ENCODE peak calls at places on chromosomes 7 and 10, in nine cellular contexts. One of them, this sample, is unnamed.

GRCh38 chr7:25926891-25927625 is 224.9 kb upstream of the NFE2L3 start:
- DNase-seq in WTC11: no peak
- DNase-seq in GM13976: no peak
- DNase-seq in GM20000: no peak
- DNase-seq in type B pancreatic cell: no peak
- DNase-seq in OCI-LY7: no peak
- DNase-seq in foreskin keratinocyte: no peak
- DNase-seq in H9: no peak
- DNase-seq in GM23338: no peak
- DNase-seq in this sample: no peak

GRCh38 chr7:44909596-44909995 is 24.3 kb upstream of the PURB start:
- DNase-seq in WTC11: no peak
- DNase-seq in GM13976: no peak
- DNase-seq in GM20000: no peak
- DNase-seq in type B pancreatic cell: no peak
- DNase-seq in OCI-LY7: no peak
- DNase-seq in foreskin keratinocyte: no peak
- DNase-seq in H9: no peak
- DNase-seq in GM23338: no peak
- DNase-seq in this sample: no peak

GRCh38 chr10:132376394-132376851 is 20.6 kb upstream of the PWWP2B start:
- DNase-seq in WTC11: no peak
- DNase-seq in GM13976: no peak
- DNase-seq in GM20000: no peak
- DNase-seq in type B pancreatic cell: no peak
- DNase-seq in OCI-LY7: no peak
- DNase-seq in foreskin keratinocyte: no peak
- DNase-seq in H9: no peak
- DNase-seq in GM23338: no peak
- DNase-seq in this sample: no peak

GRCh38 chr7:25014735-25015134 is 34.8 kb upstream of the OSBPL3 start:
- DNase-seq in WTC11: no peak
- DNase-seq in GM13976: no peak
- DNase-seq in GM20000: no peak
- DNase-seq in type B pancreatic cell: no peak
- DNase-seq in OCI-LY7: no peak
- DNase-seq in foreskin keratinocyte: peak
- DNase-seq in H9: no peak
- DNase-seq in GM23338: no peak
- DNase-seq in this sample: no peak

GRCh38 chr7:111098011-111098925 is 7.3 kb downstream of the LRRN3 start:
- DNase-seq in WTC11: peak
- DNase-seq in GM13976: no peak
- DNase-seq in GM20000: no peak
- DNase-seq in type B pancreatic cell: no peak
- DNase-seq in OCI-LY7: no peak
- DNase-seq in foreskin keratinocyte: peak
- DNase-seq in H9: peak
- DNase-seq in GM23338: peak
- DNase-seq in this sample: peak

GRCh38 chr10:32256613-32257437 is 90.1 kb downstream of the EPC1 start:
- DNase-seq in WTC11: peak
- DNase-seq in GM13976: peak
- DNase-seq in GM20000: peak
- DNase-seq in type B pancreatic cell: no peak
- DNase-seq in OCI-LY7: peak
- DNase-seq in foreskin keratinocyte: peak
- DNase-seq in H9: peak
- DNase-seq in GM23338: peak
- DNase-seq in this sample: peak

GRCh38 chr7:45174966-45175765 is 17.6 kb downstream of the RAMP3 start:
- DNase-seq in WTC11: no peak
- DNase-seq in GM13976: no peak
- DNase-seq in GM20000: no peak
- DNase-seq in type B pancreatic cell: no peak
- DNase-seq in OCI-LY7: no peak
- DNase-seq in foreskin keratinocyte: no peak
- DNase-seq in H9: no peak
- DNase-seq in GM23338: no peak
- DNase-seq in this sample: no peak

GRCh38 chr7:80244206-80244956 is 109.8 kb downstream of the GNAI1 start:
- DNase-seq in WTC11: no peak
- DNase-seq in GM13976: no peak
- DNase-seq in GM20000: no peak
- DNase-seq in type B pancreatic cell: no peak
- DNase-seq in OCI-LY7: no peak
- DNase-seq in foreskin keratinocyte: no peak
- DNase-seq in H9: no peak
- DNase-seq in GM23338: no peak
- DNase-seq in this sample: no peak

GRCh38 chr10:116756277-116756676 is 13.9 kb upstream of the HSPA12A start:
- DNase-seq in WTC11: no peak
- DNase-seq in GM13976: no peak
- DNase-seq in GM20000: no peak
- DNase-seq in type B pancreatic cell: no peak
- DNase-seq in OCI-LY7: no peak
- DNase-seq in foreskin keratinocyte: no peak
- DNase-seq in H9: no peak
- DNase-seq in GM23338: no peak
- DNase-seq in this sample: no peak

GRCh38 chr7:93558705-93559614 is 15.6 kb downstream of the CALCR start:
- DNase-seq in WTC11: no peak
- DNase-seq in GM13976: no peak
- DNase-seq in GM20000: no peak
- DNase-seq in type B pancreatic cell: no peak
- DNase-seq in OCI-LY7: no peak
- DNase-seq in foreskin keratinocyte: peak
- DNase-seq in H9: no peak
- DNase-seq in GM23338: peak
- DNase-seq in this sample: no peak

GRCh38 chr10:114706458-114707055 is 48.5 kb upstream of the ABLIM1 start:
- DNase-seq in WTC11: no peak
- DNase-seq in GM13976: no peak
- DNase-seq in GM20000: no peak
- DNase-seq in type B pancreatic cell: no peak
- DNase-seq in OCI-LY7: no peak
- DNase-seq in foreskin keratinocyte: no peak
- DNase-seq in H9: no peak
- DNase-seq in GM23338: no peak
- DNase-seq in this sample: no peak

GRCh38 chr10:114708084-114708483 is 50.0 kb upstream of the ABLIM1 start:
- DNase-seq in WTC11: no peak
- DNase-seq in GM13976: no peak
- DNase-seq in GM20000: no peak
- DNase-seq in type B pancreatic cell: no peak
- DNase-seq in OCI-LY7: no peak
- DNase-seq in foreskin keratinocyte: no peak
- DNase-seq in H9: no peak
- DNase-seq in GM23338: no peak
- DNase-seq in this sample: no peak

GRCh38 chr10:114709966-114710365 is 51.9 kb upstream of the ABLIM1 start:
- DNase-seq in WTC11: no peak
- DNase-seq in GM13976: no peak
- DNase-seq in GM20000: no peak
- DNase-seq in type B pancreatic cell: no peak
- DNase-seq in OCI-LY7: no peak
- DNase-seq in foreskin keratinocyte: no peak
- DNase-seq in H9: no peak
- DNase-seq in GM23338: no peak
- DNase-seq in this sample: no peak

GRCh38 chr10:114711487-114712250 is 53.6 kb upstream of the ABLIM1 start:
- DNase-seq in WTC11: peak
- DNase-seq in GM13976: no peak
- DNase-seq in GM20000: no peak
- DNase-seq in type B pancreatic cell: no peak
- DNase-seq in OCI-LY7: no peak
- DNase-seq in foreskin keratinocyte: no peak
- DNase-seq in H9: peak
- DNase-seq in GM23338: no peak
- DNase-seq in this sample: no peak

GRCh38 chr10:114708717-114709352 is 50.8 kb upstream of the ABLIM1 start:
- DNase-seq in WTC11: no peak
- DNase-seq in GM13976: no peak
- DNase-seq in GM20000: no peak
- DNase-seq in type B pancreatic cell: no peak
- DNase-seq in OCI-LY7: no peak
- DNase-seq in foreskin keratinocyte: peak
- DNase-seq in H9: no peak
- DNase-seq in GM23338: peak
- DNase-seq in this sample: no peak
- TF ChIP-seq CTCF in WTC11: no peak
- TF ChIP-seq CTCF in GM13976: no peak
- TF ChIP-seq CTCF in GM20000: no peak
- TF ChIP-seq CTCF in type B pancreatic cell: no peak
- TF ChIP-seq CTCF in OCI-LY7: no peak
- TF ChIP-seq CTCF in foreskin keratinocyte: peak
- TF ChIP-seq CTCF in H9: no peak
- TF ChIP-seq CTCF in GM23338: no peak
- TF ChIP-seq CTCF in this sample: no peak

GRCh38 chr7:27108390-27109127 is 6.1 kb upstream of the HOXA2 start:
- DNase-seq in WTC11: peak
- DNase-seq in GM13976: no peak
- DNase-seq in GM20000: no peak
- DNase-seq in type B pancreatic cell: peak
- DNase-seq in OCI-LY7: no peak
- DNase-seq in foreskin keratinocyte: no peak
- DNase-seq in H9: peak
- DNase-seq in GM23338: peak
- DNase-seq in this sample: peak
- TF ChIP-seq CTCF in WTC11: no peak
- TF ChIP-seq CTCF in GM13976: no peak
- TF ChIP-seq CTCF in GM20000: no peak
- TF ChIP-seq CTCF in type B pancreatic cell: peak
- TF ChIP-seq CTCF in OCI-LY7: no peak
- TF ChIP-seq CTCF in foreskin keratinocyte: no peak
- TF ChIP-seq CTCF in H9: no peak
- TF ChIP-seq CTCF in GM23338: no peak
- TF ChIP-seq CTCF in this sample: no peak

GRCh38 chr7:57300747-57301146 is 149.2 kb upstream of the ZNF716 start:
- DNase-seq in WTC11: no peak
- DNase-seq in GM13976: no peak
- DNase-seq in GM20000: no peak
- DNase-seq in type B pancreatic cell: no peak
- DNase-seq in OCI-LY7: no peak
- DNase-seq in foreskin keratinocyte: no peak
- DNase-seq in H9: no peak
- DNase-seq in GM23338: no peak
- DNase-seq in this sample: no peak

GRCh38 chr7:57308631-57309408 is 141.2 kb upstream of the ZNF716 start:
- DNase-seq in WTC11: peak
- DNase-seq in GM13976: no peak
- DNase-seq in GM20000: no peak
- DNase-seq in type B pancreatic cell: no peak
- DNase-seq in OCI-LY7: peak
- DNase-seq in foreskin keratinocyte: no peak
- DNase-seq in H9: no peak
- DNase-seq in GM23338: peak
- DNase-seq in this sample: no peak

GRCh38 chr7:57305192-57305748 is 144.7 kb upstream of the ZNF716 start:
- DNase-seq in WTC11: no peak
- DNase-seq in GM13976: no peak
- DNase-seq in GM20000: no peak
- DNase-seq in type B pancreatic cell: no peak
- DNase-seq in OCI-LY7: peak
- DNase-seq in foreskin keratinocyte: no peak
- DNase-seq in H9: no peak
- DNase-seq in GM23338: peak
- DNase-seq in this sample: no peak
- TF ChIP-seq CTCF in WTC11: peak
- TF ChIP-seq CTCF in GM13976: no peak
- TF ChIP-seq CTCF in GM20000: no peak
- TF ChIP-seq CTCF in type B pancreatic cell: peak
- TF ChIP-seq CTCF in OCI-LY7: peak
- TF ChIP-seq CTCF in foreskin keratinocyte: peak
- TF ChIP-seq CTCF in H9: peak
- TF ChIP-seq CTCF in GM23338: peak
- TF ChIP-seq CTCF in this sample: peak

GRCh38 chr10:102117391-102118159 is 2.6 kb downstream of the LDB1 start:
- DNase-seq in WTC11: peak
- DNase-seq in GM13976: peak
- DNase-seq in GM20000: no peak
- DNase-seq in type B pancreatic cell: peak
- DNase-seq in OCI-LY7: peak
- DNase-seq in foreskin keratinocyte: peak
- DNase-seq in H9: peak
- DNase-seq in GM23338: peak
- DNase-seq in this sample: peak
- TF ChIP-seq CTCF in WTC11: no peak
- TF ChIP-seq CTCF in GM13976: no peak
- TF ChIP-seq CTCF in GM20000: no peak
- TF ChIP-seq CTCF in type B pancreatic cell: peak
- TF ChIP-seq CTCF in OCI-LY7: peak
- TF ChIP-seq CTCF in foreskin keratinocyte: peak
- TF ChIP-seq CTCF in H9: peak
- TF ChIP-seq CTCF in GM23338: peak
- TF ChIP-seq CTCF in this sample: no peak

GRCh38 chr7:79060498-79060897 is 393.0 kb downstream of the MAGI2 start:
- DNase-seq in WTC11: no peak
- DNase-seq in GM13976: no peak
- DNase-seq in GM20000: no peak
- DNase-seq in type B pancreatic cell: no peak
- DNase-seq in OCI-LY7: no peak
- DNase-seq in foreskin keratinocyte: no peak
- DNase-seq in H9: no peak
- DNase-seq in GM23338: no peak
- DNase-seq in this sample: no peak

GRCh38 chr7:79064187-79064823 is 389.2 kb downstream of the MAGI2 start:
- DNase-seq in WTC11: no peak
- DNase-seq in GM13976: no peak
- DNase-seq in GM20000: no peak
- DNase-seq in type B pancreatic cell: no peak
- DNase-seq in OCI-LY7: no peak
- DNase-seq in foreskin keratinocyte: peak
- DNase-seq in H9: no peak
- DNase-seq in GM23338: no peak
- DNase-seq in this sample: no peak

DNA sequence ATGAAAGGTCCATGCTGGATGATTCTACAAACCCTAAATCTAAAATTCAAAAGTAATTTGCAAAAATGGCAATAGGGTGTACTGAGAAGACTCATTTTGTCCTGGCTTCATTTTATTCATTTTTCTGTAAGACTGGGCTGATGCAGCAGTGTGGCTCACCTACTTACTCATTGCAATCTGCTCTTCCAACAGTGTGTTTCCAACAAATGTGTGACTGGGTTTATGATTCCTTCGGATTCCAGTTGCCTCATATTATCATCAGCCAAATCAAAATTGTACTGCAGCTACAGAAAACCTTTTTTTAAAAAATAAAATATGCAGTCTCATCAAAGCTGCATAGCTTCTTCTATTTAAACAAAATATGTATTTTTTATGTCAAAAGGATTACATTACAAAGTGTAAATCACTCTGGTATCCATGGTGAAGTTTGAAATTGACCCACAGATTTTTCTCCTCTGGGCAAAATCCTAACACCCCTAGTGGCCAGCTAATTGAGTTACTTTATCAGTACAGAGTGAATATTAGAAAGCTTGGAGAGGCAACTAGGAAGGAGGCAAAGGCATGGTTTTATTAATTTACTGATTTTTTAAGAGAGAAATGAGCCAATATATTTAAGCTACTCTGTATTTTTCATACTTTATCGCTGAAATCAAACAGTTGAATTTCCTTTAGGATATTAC is 390.3 kb downstream of the MAGI2 start:
- DNase-seq in WTC11: no peak
- DNase-seq in GM13976: no peak
- DNase-seq in GM20000: no peak
- DNase-seq in type B pancreatic cell: no peak
- DNase-seq in OCI-LY7: no peak
- DNase-seq in foreskin keratinocyte: peak
- DNase-seq in H9: no peak
- DNase-seq in GM23338: peak
- DNase-seq in this sample: no peak
- TF ChIP-seq CTCF in WTC11: no peak
- TF ChIP-seq CTCF in GM13976: no peak
- TF ChIP-seq CTCF in GM20000: no peak
- TF ChIP-seq CTCF in type B pancreatic cell: peak
- TF ChIP-seq CTCF in OCI-LY7: peak
- TF ChIP-seq CTCF in foreskin keratinocyte: peak
- TF ChIP-seq CTCF in H9: peak
- TF ChIP-seq CTCF in GM23338: peak
- TF ChIP-seq CTCF in this sample: peak

This sample was measured in endothelial cell.